ENCODE peak calls at places on chromosomes 13 and 19, in nine cellular contexts. L, I, Q, D, S, K, X, F and V are unnamed samples.

GRCh38 chr19:56839665-56840451 is 668 bp downstream of the PEG3 start:
- DNase-seq in L (peak), I (peak), Q (peak), D (peak), S (peak), K (peak), X (peak), F (peak), V (peak)

GRCh38 chr19:35673121-35673804 is 6.9 kb downstream of the UPK1A start:
- DNase-seq in L (peak), I (peak), Q (no peak), D (no peak), S (no peak), K (peak), X (peak), F (no peak), V (peak)

GRCh38 chr19:30648321-30648720 is 276.1 kb downstream of the ZNF536 start:
- DNase-seq in L (no peak), I (no peak), Q (no peak), D (no peak), S (no peak), K (no peak), X (no peak), F (no peak), V (peak)

GRCh38 chr19:4149518-4150288 is 3.7 kb upstream of the CREB3L3 start:
- DNase-seq in L (no peak), I (no peak), Q (no peak), D (no peak), S (no peak), K (no peak), X (no peak), F (no peak), V (no peak)

GRCh38 chr13:39776439-39776838 is 121.0 kb downstream of the COG6 start:
- DNase-seq in L (peak), I (no peak), Q (peak), D (no peak), S (no peak), K (peak), X (no peak), F (no peak), V (peak)

GRCh38 chr13:41177616-41178015 is 16.8 kb downstream of the KBTBD7 start:
- DNase-seq in L (peak), I (no peak), Q (no peak), D (no peak), S (no peak), K (peak), X (no peak), F (no peak), V (peak)

GRCh38 chr19:57308514-57308913 is 11.8 kb upstream of the ZNF543 start:
- DNase-seq in L (no peak), I (no peak), Q (no peak), D (no peak), S (no peak), K (no peak), X (no peak), F (no peak), V (no peak)

GRCh38 chr13:48944221-48944620 is 31.5 kb upstream of the FNDC3A start:
- DNase-seq in L (peak), I (no peak), Q (no peak), D (no peak), S (no peak), K (peak), X (no peak), F (no peak), V (no peak)

GRCh38 chr13:85313761-85314503 is 485.3 kb downstream of the SLITRK6 start:
- DNase-seq in L (no peak), I (no peak), Q (peak), D (no peak), S (no peak), K (peak), X (no peak), F (no peak), V (peak)

GRCh38 chr19:11140896-11141295 is 14.7 kb downstream of the SPC24 start:
- DNase-seq in L (no peak), I (no peak), Q (no peak), D (no peak), S (no peak), K (no peak), X (no peak), F (no peak), V (no peak)

GRCh38 chr19:11148001-11148400 is 7.6 kb downstream of the SPC24 start:
- DNase-seq in L (no peak), I (no peak), Q (no peak), D (no peak), S (no peak), K (no peak), X (no peak), F (no peak), V (no peak)

GRCh38 chr19:11142528-11143171 is 12.9 kb downstream of the SPC24 start:
- DNase-seq in L (peak), I (peak), Q (peak), D (peak), S (peak), K (peak), X (peak), F (peak), V (peak)

GRCh38 chr19:11141937-11142527 is 13.6 kb downstream of the SPC24 start:
- DNase-seq in L (no peak), I (no peak), Q (no peak), D (peak), S (no peak), K (no peak), X (no peak), F (no peak), V (no peak)

DNA sequence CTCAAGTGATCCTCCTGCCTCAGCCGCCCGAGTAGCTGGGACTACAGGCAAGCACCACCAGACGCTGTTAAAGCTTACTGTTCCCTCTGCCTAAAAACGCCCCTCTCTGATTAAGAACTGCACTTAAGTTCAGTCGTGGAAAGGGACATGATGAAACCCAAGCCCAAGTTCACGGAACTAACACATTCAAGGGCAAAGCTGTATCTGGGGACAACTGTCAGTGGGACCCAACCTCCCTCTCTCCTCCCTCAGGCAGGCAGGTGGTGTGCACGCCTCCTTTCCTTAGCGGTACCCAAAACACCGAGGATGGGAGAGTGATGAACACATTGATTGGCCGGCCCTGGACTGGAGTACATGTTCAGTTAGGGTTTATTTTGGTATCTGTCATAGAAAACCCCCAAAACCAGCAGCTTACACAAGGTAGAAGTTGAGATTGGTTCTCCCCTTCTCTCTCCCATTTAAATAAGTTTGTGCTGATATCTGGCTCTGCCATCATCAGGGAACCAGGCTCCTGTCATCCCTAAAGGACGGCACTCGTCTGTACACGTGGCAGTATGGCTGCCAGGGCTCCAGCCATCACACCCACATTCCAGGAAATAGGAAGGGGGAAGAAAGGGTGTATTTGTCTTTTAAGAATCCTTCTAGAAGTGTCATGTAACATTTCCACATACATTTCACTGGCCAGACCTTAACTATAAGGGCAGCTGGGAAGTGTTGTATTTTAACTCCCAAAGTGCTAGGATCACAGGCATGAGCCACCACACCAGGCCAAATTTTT is 10.2 kb downstream of the SPC24 start:
- DNase-seq in L (no peak), I (no peak), Q (no peak), D (no peak), S (no peak), K (no peak), X (no peak), F (no peak), V (no peak)
- H3K4me3 ChIP-seq in L (no peak), I (no peak), Q (no peak), D (no peak), S (no peak), K (no peak), X (no peak), F (no peak), V (no peak)

GRCh38 chr19:52742516-52742915 is 7.7 kb upstream of the ZNF611 start:
- DNase-seq in L (no peak), I (no peak), Q (no peak), D (no peak), S (no peak), K (no peak), X (no peak), F (no peak), V (no peak)

GRCh38 chr19:52749780-52750179 is 14.9 kb upstream of the ZNF611 start:
- DNase-seq in L (no peak), I (no peak), Q (no peak), D (no peak), S (no peak), K (no peak), X (no peak), F (no peak), V (no peak)

GRCh38 chr19:52748336-52748950 is 13.6 kb upstream of the ZNF611 start:
- DNase-seq in L (peak), I (no peak), Q (no peak), D (peak), S (no peak), K (peak), X (no peak), F (no peak), V (peak)
- TF ChIP-seq CTCF in L (peak), I (peak), Q (peak), D (peak), S (no peak), K (peak), X (peak), F (peak), V (peak)

GRCh38 chr13:36358352-36358751 is 12.2 kb upstream of the SPART start:
- DNase-seq in L (no peak), I (no peak), Q (no peak), D (no peak), S (no peak), K (peak), X (no peak), F (no peak), V (no peak)
- H3K4me3 ChIP-seq in L (no peak), I (no peak), Q (no peak), D (no peak), S (no peak), K (no peak), X (no peak), F (no peak), V (no peak)

GRCh38 chr19:18636183-18636968 is 452 bp upstream of the KLHL26 start:
- DNase-seq in L (peak), I (peak), Q (peak), D (peak), S (peak), K (peak), X (peak), F (peak), V (peak)
- TF ChIP-seq CTCF in L (no peak), I (no peak), Q (no peak), D (no peak), S (no peak), K (no peak), X (no peak), F (no peak), V (no peak)

GRCh38 chr19:3046621-3047306 is 15.5 kb downstream of the TLE5 start:
- DNase-seq in L (peak), I (no peak), Q (no peak), D (peak), S (no peak), K (no peak), X (peak), F (no peak), V (no peak)
- H3K4me3 ChIP-seq in L (no peak), I (peak), Q (no peak), D (peak), S (no peak), K (no peak), X (peak), F (peak), V (no peak)

GRCh38 chr13:73171926-73172325 is 113.1 kb downstream of the KLF5 start:
- DNase-seq in L (peak), I (no peak), Q (no peak), D (no peak), S (no peak), K (peak), X (no peak), F (no peak), V (no peak)
- TF ChIP-seq CTCF in L (peak), I (no peak), Q (no peak), D (no peak), S (no peak), K (no peak), X (no peak), F (no peak), V (no peak)

GRCh38 chr19:12777217-12778019 is 2.1 kb upstream of the HOOK2 start:
- DNase-seq in L (peak), I (peak), Q (no peak), D (peak), S (peak), K (peak), X (peak), F (peak), V (peak)

GRCh38 chr19:12779162-12779993 is 4.0 kb upstream of the HOOK2 start:
- DNase-seq in L (peak), I (peak), Q (peak), D (peak), S (no peak), K (peak), X (peak), F (peak), V (peak)

GRCh38 chr19:12782174-12782423 is 6.7 kb upstream of the HOOK2 start:
- DNase-seq in L (no peak), I (no peak), Q (no peak), D (no peak), S (peak), K (no peak), X (no peak), F (no peak), V (no peak)

GRCh38 chr19:12778020-12778904 is 2.9 kb upstream of the HOOK2 start:
- DNase-seq in L (peak), I (peak), Q (no peak), D (peak), S (peak), K (peak), X (peak), F (peak), V (peak)

GRCh38 chr19:12778905-12779161 is 3.5 kb upstream of the HOOK2 start:
- DNase-seq in L (no peak), I (no peak), Q (no peak), D (no peak), S (no peak), K (no peak), X (no peak), F (no peak), V (no peak)
- H3K4me3 ChIP-seq in L (peak), I (peak), Q (peak), D (peak), S (no peak), K (peak), X (peak), F (peak), V (peak)